ENCODE peak calls at places on chromosomes 16 and 17, in eight cellular contexts. One of them, this sample, is unnamed.

GRCh38 chr17:13346081-13346533 is 255.6 kb downstream of the HS3ST3A1 start:
- DNase-seq in endothelial cell: no peak
- DNase-seq in NCI-H460: no peak
- DNase-seq in fibroblast of lung: peak; percentile 98
- DNase-seq in hypothalamus: no peak
- DNase-seq in pancreas: no peak
- DNase-seq in right lobe of liver: no peak
- DNase-seq in LoVo: no peak
- DNase-seq in this sample: no peak

GRCh38 chr16:47887496-47887895 is 268.3 kb downstream of the ABCC12 start:
- DNase-seq in endothelial cell: no peak
- DNase-seq in NCI-H460: no peak
- DNase-seq in fibroblast of lung: peak; percentile 66
- DNase-seq in hypothalamus: no peak
- DNase-seq in pancreas: no peak
- DNase-seq in right lobe of liver: no peak
- DNase-seq in LoVo: no peak
- DNase-seq in this sample: no peak

GRCh38 chr17:49494399-49494798 is 694 bp upstream of the NGFR start:
- DNase-seq in endothelial cell: no peak
- DNase-seq in NCI-H460: no peak
- DNase-seq in fibroblast of lung: no peak
- DNase-seq in hypothalamus: no peak
- DNase-seq in pancreas: no peak
- DNase-seq in right lobe of liver: no peak
- DNase-seq in LoVo: no peak
- DNase-seq in this sample: no peak

GRCh38 chr17:50239913-50240312 is 34.4 kb upstream of the TMEM92 start:
- DNase-seq in endothelial cell: no peak
- DNase-seq in NCI-H460: no peak
- DNase-seq in fibroblast of lung: peak; percentile 66
- DNase-seq in hypothalamus: no peak
- DNase-seq in pancreas: no peak
- DNase-seq in right lobe of liver: no peak
- DNase-seq in LoVo: no peak
- DNase-seq in this sample: no peak

GRCh38 chr17:46013502-46014165 is 14.6 kb downstream of the STH start:
- DNase-seq in endothelial cell: no peak
- DNase-seq in NCI-H460: no peak
- DNase-seq in fibroblast of lung: peak; percentile 15
- DNase-seq in hypothalamus: no peak
- DNase-seq in pancreas: no peak
- DNase-seq in right lobe of liver: peak; percentile 21
- DNase-seq in LoVo: no peak
- DNase-seq in this sample: no peak

GRCh38 chr16:29745126-29745852 is 501 bp downstream of the C16orf54 start:
- DNase-seq in endothelial cell: no peak
- DNase-seq in NCI-H460: no peak
- DNase-seq in fibroblast of lung: no peak
- DNase-seq in hypothalamus: no peak
- DNase-seq in pancreas: no peak
- DNase-seq in right lobe of liver: no peak
- DNase-seq in LoVo: no peak
- DNase-seq in this sample: peak; percentile 84

GRCh38 chr16:23119570-23119969 is 29.7 kb downstream of the USP31 start:
- DNase-seq in endothelial cell: no peak
- DNase-seq in NCI-H460: no peak
- DNase-seq in fibroblast of lung: peak; percentile 40
- DNase-seq in hypothalamus: no peak
- DNase-seq in pancreas: no peak
- DNase-seq in right lobe of liver: no peak
- DNase-seq in LoVo: no peak
- DNase-seq in this sample: no peak

GRCh38 chr16:85151603-85152413 is 39.5 kb upstream of the CIBAR2 start:
- DNase-seq in endothelial cell: no peak
- DNase-seq in NCI-H460: no peak
- DNase-seq in fibroblast of lung: peak; percentile 83
- DNase-seq in hypothalamus: peak; percentile 19
- DNase-seq in pancreas: peak; percentile 72
- DNase-seq in right lobe of liver: peak; percentile 91
- DNase-seq in LoVo: peak; percentile 12
- DNase-seq in this sample: no peak

GRCh38 chr17:50212121-50212843 is 10.9 kb upstream of the COL1A1 start:
- DNase-seq in endothelial cell: no peak
- DNase-seq in NCI-H460: no peak
- DNase-seq in fibroblast of lung: peak; percentile 84
- DNase-seq in hypothalamus: no peak
- DNase-seq in pancreas: no peak
- DNase-seq in right lobe of liver: no peak
- DNase-seq in LoVo: no peak
- DNase-seq in this sample: no peak

GRCh38 chr17:968812-969766 is 10.5 kb downstream of the NXN start:
- DNase-seq in endothelial cell: no peak
- DNase-seq in NCI-H460: no peak
- DNase-seq in fibroblast of lung: peak; percentile 25
- DNase-seq in hypothalamus: no peak
- DNase-seq in pancreas: peak; percentile 1
- DNase-seq in right lobe of liver: no peak
- DNase-seq in LoVo: peak; percentile 15
- DNase-seq in this sample: no peak

GRCh38 chr17:79087428-79088143 is 13.0 kb downstream of the ENGASE start:
- DNase-seq in endothelial cell: peak; percentile 89
- DNase-seq in NCI-H460: peak; percentile 67
- DNase-seq in fibroblast of lung: peak; percentile 9
- DNase-seq in hypothalamus: peak; percentile 25
- DNase-seq in pancreas: peak; percentile 79
- DNase-seq in right lobe of liver: no peak
- DNase-seq in LoVo: peak; percentile 45
- DNase-seq in this sample: peak; percentile 29

GRCh38 chr17:21522755-21523154 is 146.6 kb downstream of the KCNJ12 start:
- DNase-seq in endothelial cell: no peak
- DNase-seq in NCI-H460: no peak
- DNase-seq in fibroblast of lung: no peak
- DNase-seq in hypothalamus: no peak
- DNase-seq in pancreas: no peak
- DNase-seq in right lobe of liver: no peak
- DNase-seq in LoVo: no peak
- DNase-seq in this sample: no peak

GRCh38 chr16:87358250-87358649 is 25.3 kb downstream of the FBXO31 start:
- DNase-seq in endothelial cell: no peak
- DNase-seq in NCI-H460: no peak
- DNase-seq in fibroblast of lung: no peak
- DNase-seq in hypothalamus: no peak
- DNase-seq in pancreas: peak; percentile 4
- DNase-seq in right lobe of liver: no peak
- DNase-seq in LoVo: no peak
- DNase-seq in this sample: no peak

GRCh38 chr17:46772013-46772878 is 46.2 kb downstream of the WNT3 start:
- DNase-seq in endothelial cell: no peak
- DNase-seq in NCI-H460: peak; percentile 12
- DNase-seq in fibroblast of lung: no peak
- DNase-seq in hypothalamus: no peak
- DNase-seq in pancreas: peak; percentile 67
- DNase-seq in right lobe of liver: peak; percentile 83
- DNase-seq in LoVo: peak; percentile 50
- DNase-seq in this sample: no peak

GRCh38 chr17:1078062-1078711 is 81.3 kb downstream of the TIMM22 start:
- DNase-seq in endothelial cell: no peak
- DNase-seq in NCI-H460: no peak
- DNase-seq in fibroblast of lung: no peak
- DNase-seq in hypothalamus: no peak
- DNase-seq in pancreas: peak; percentile 30
- DNase-seq in right lobe of liver: no peak
- DNase-seq in LoVo: no peak
- DNase-seq in this sample: no peak

GRCh38 chr17:28895794-28896447 is 1.6 kb downstream of the FLOT2 start:
- DNase-seq in endothelial cell: no peak
- DNase-seq in NCI-H460: no peak
- DNase-seq in fibroblast of lung: no peak
- DNase-seq in hypothalamus: no peak
- DNase-seq in pancreas: no peak
- DNase-seq in right lobe of liver: no peak
- DNase-seq in LoVo: no peak
- DNase-seq in this sample: no peak

This sample was measured in T-helper 2 cell.